ENCODE peak calls at places on chromosomes 6 and 20, in ten cellular contexts. One of them, this sample, is unnamed.

GRCh38 chr20:61185841-61186601 is 66.0 kb upstream of the CDH4 start:
- DNase-seq in WTC11: no peak
- DNase-seq in fibroblast of mammary gland: peak
- DNase-seq in T-helper 17 cell: no peak
- DNase-seq in amygdala: no peak
- DNase-seq in T-helper 22 cell: no peak
- DNase-seq in erythroblast: no peak
- DNase-seq in nephron progenitor cell: no peak
- DNase-seq in neural progenitor cell: no peak
- DNase-seq in spleen: no peak
- DNase-seq in this sample: no peak

GRCh38 chr6:128079026-128079425 is 178.2 kb upstream of the THEMIS start:
- DNase-seq in WTC11: no peak
- DNase-seq in fibroblast of mammary gland: peak
- DNase-seq in T-helper 17 cell: no peak
- DNase-seq in amygdala: no peak
- DNase-seq in T-helper 22 cell: no peak
- DNase-seq in erythroblast: no peak
- DNase-seq in nephron progenitor cell: no peak
- DNase-seq in neural progenitor cell: no peak
- DNase-seq in spleen: no peak
- DNase-seq in this sample: no peak

GRCh38 chr20:48822879-48823385 is 4.9 kb downstream of the PREX1 start:
- DNase-seq in WTC11: no peak
- DNase-seq in fibroblast of mammary gland: no peak
- DNase-seq in T-helper 17 cell: no peak
- DNase-seq in amygdala: no peak
- DNase-seq in T-helper 22 cell: no peak
- DNase-seq in erythroblast: no peak
- DNase-seq in nephron progenitor cell: no peak
- DNase-seq in neural progenitor cell: no peak
- DNase-seq in spleen: peak
- DNase-seq in this sample: no peak

GRCh38 chr6:170295519-170296422 is 4.9 kb upstream of the DLL1 start:
- DNase-seq in WTC11: peak
- DNase-seq in fibroblast of mammary gland: no peak
- DNase-seq in T-helper 17 cell: peak
- DNase-seq in amygdala: no peak
- DNase-seq in T-helper 22 cell: no peak
- DNase-seq in erythroblast: no peak
- DNase-seq in nephron progenitor cell: peak
- DNase-seq in neural progenitor cell: peak
- DNase-seq in spleen: peak
- DNase-seq in this sample: peak

GRCh38 chr6:15341311-15341710 is 95.4 kb downstream of the JARID2 start:
- DNase-seq in WTC11: no peak
- DNase-seq in fibroblast of mammary gland: no peak
- DNase-seq in T-helper 17 cell: no peak
- DNase-seq in amygdala: no peak
- DNase-seq in T-helper 22 cell: no peak
- DNase-seq in erythroblast: peak
- DNase-seq in nephron progenitor cell: no peak
- DNase-seq in neural progenitor cell: no peak
- DNase-seq in spleen: no peak
- DNase-seq in this sample: no peak

GRCh38 chr6:44076366-44077200 is 50.7 kb downstream of the MRPL14 start:
- DNase-seq in WTC11: no peak
- DNase-seq in fibroblast of mammary gland: no peak
- DNase-seq in T-helper 17 cell: no peak
- DNase-seq in amygdala: no peak
- DNase-seq in T-helper 22 cell: no peak
- DNase-seq in erythroblast: no peak
- DNase-seq in nephron progenitor cell: peak
- DNase-seq in neural progenitor cell: peak
- DNase-seq in spleen: no peak
- DNase-seq in this sample: peak

GRCh38 chr20:62142252-62143117 is 709 bp downstream of the PSMA7 start:
- DNase-seq in WTC11: peak
- DNase-seq in fibroblast of mammary gland: no peak
- DNase-seq in T-helper 17 cell: no peak
- DNase-seq in amygdala: no peak
- DNase-seq in T-helper 22 cell: no peak
- DNase-seq in erythroblast: peak
- DNase-seq in nephron progenitor cell: peak
- DNase-seq in neural progenitor cell: peak
- DNase-seq in spleen: peak
- DNase-seq in this sample: peak

GRCh38 chr20:23366384-23366783 is 4.4 kb downstream of the GZF1 start:
- DNase-seq in WTC11: no peak
- DNase-seq in fibroblast of mammary gland: no peak
- DNase-seq in T-helper 17 cell: no peak
- DNase-seq in amygdala: no peak
- DNase-seq in T-helper 22 cell: no peak
- DNase-seq in erythroblast: peak
- DNase-seq in nephron progenitor cell: no peak
- DNase-seq in neural progenitor cell: no peak
- DNase-seq in spleen: no peak
- DNase-seq in this sample: no peak

GRCh38 chr20:34110025-34111013 is 1.7 kb downstream of the EIF2S2 start:
- DNase-seq in WTC11: no peak
- DNase-seq in fibroblast of mammary gland: peak
- DNase-seq in T-helper 17 cell: no peak
- DNase-seq in amygdala: no peak
- DNase-seq in T-helper 22 cell: no peak
- DNase-seq in erythroblast: peak
- DNase-seq in nephron progenitor cell: no peak
- DNase-seq in neural progenitor cell: no peak
- DNase-seq in spleen: no peak
- DNase-seq in this sample: no peak

GRCh38 chr6:145643760-145644159 is 91.6 kb downstream of the EPM2A start:
- DNase-seq in WTC11: no peak
- DNase-seq in fibroblast of mammary gland: peak
- DNase-seq in T-helper 17 cell: no peak
- DNase-seq in amygdala: no peak
- DNase-seq in T-helper 22 cell: no peak
- DNase-seq in erythroblast: no peak
- DNase-seq in nephron progenitor cell: no peak
- DNase-seq in neural progenitor cell: no peak
- DNase-seq in spleen: no peak
- DNase-seq in this sample: no peak

GRCh38 chr6:164018127-164018526 is 603.6 kb downstream of the QKI start:
- DNase-seq in WTC11: no peak
- DNase-seq in fibroblast of mammary gland: no peak
- DNase-seq in T-helper 17 cell: no peak
- DNase-seq in amygdala: no peak
- DNase-seq in T-helper 22 cell: no peak
- DNase-seq in erythroblast: no peak
- DNase-seq in nephron progenitor cell: no peak
- DNase-seq in neural progenitor cell: no peak
- DNase-seq in spleen: no peak
- DNase-seq in this sample: no peak

GRCh38 chr6:152952866-152953509 is 29.9 kb downstream of the FBXO5 start:
- DNase-seq in WTC11: no peak
- DNase-seq in fibroblast of mammary gland: peak
- DNase-seq in T-helper 17 cell: no peak
- DNase-seq in amygdala: no peak
- DNase-seq in T-helper 22 cell: no peak
- DNase-seq in erythroblast: peak
- DNase-seq in nephron progenitor cell: no peak
- DNase-seq in neural progenitor cell: peak
- DNase-seq in spleen: no peak
- DNase-seq in this sample: no peak

GRCh38 chr6:96735332-96735731 is 101.9 kb downstream of the GPR63 start:
- DNase-seq in WTC11: no peak
- DNase-seq in fibroblast of mammary gland: no peak
- DNase-seq in T-helper 17 cell: no peak
- DNase-seq in amygdala: no peak
- DNase-seq in T-helper 22 cell: no peak
- DNase-seq in erythroblast: no peak
- DNase-seq in nephron progenitor cell: no peak
- DNase-seq in neural progenitor cell: no peak
- DNase-seq in spleen: no peak
- DNase-seq in this sample: no peak

GRCh38 chr6:157682856-157683481 is 140.1 kb upstream of the SNX9 start:
- DNase-seq in WTC11: no peak
- DNase-seq in fibroblast of mammary gland: peak
- DNase-seq in T-helper 17 cell: no peak
- DNase-seq in amygdala: no peak
- DNase-seq in T-helper 22 cell: no peak
- DNase-seq in erythroblast: peak
- DNase-seq in nephron progenitor cell: no peak
- DNase-seq in neural progenitor cell: no peak
- DNase-seq in spleen: no peak
- DNase-seq in this sample: no peak

GRCh38 chr6:129853996-129854711 is 7.0 kb downstream of the TMEM244 start:
- DNase-seq in WTC11: no peak
- DNase-seq in fibroblast of mammary gland: peak
- DNase-seq in T-helper 17 cell: no peak
- DNase-seq in amygdala: no peak
- DNase-seq in T-helper 22 cell: no peak
- DNase-seq in erythroblast: peak
- DNase-seq in nephron progenitor cell: no peak
- DNase-seq in neural progenitor cell: no peak
- DNase-seq in spleen: no peak
- DNase-seq in this sample: no peak

GRCh38 chr20:6026051-6026450 is 27.8 kb downstream of the LRRN4 start:
- DNase-seq in WTC11: no peak
- DNase-seq in fibroblast of mammary gland: peak
- DNase-seq in T-helper 17 cell: no peak
- DNase-seq in amygdala: no peak
- DNase-seq in T-helper 22 cell: no peak
- DNase-seq in erythroblast: no peak
- DNase-seq in nephron progenitor cell: no peak
- DNase-seq in neural progenitor cell: no peak
- DNase-seq in spleen: no peak
- DNase-seq in this sample: no peak

GRCh38 chr20:4813839-4814695 is 92.4 kb downstream of the PRND start:
- DNase-seq in WTC11: no peak
- DNase-seq in fibroblast of mammary gland: no peak
- DNase-seq in T-helper 17 cell: peak
- DNase-seq in amygdala: no peak
- DNase-seq in T-helper 22 cell: peak
- DNase-seq in erythroblast: no peak
- DNase-seq in nephron progenitor cell: no peak
- DNase-seq in neural progenitor cell: no peak
- DNase-seq in spleen: peak
- DNase-seq in this sample: peak

GRCh38 chr6:156618600-156619205 is 158.5 kb upstream of the ARID1B start:
- DNase-seq in WTC11: peak
- DNase-seq in fibroblast of mammary gland: no peak
- DNase-seq in T-helper 17 cell: no peak
- DNase-seq in amygdala: no peak
- DNase-seq in T-helper 22 cell: no peak
- DNase-seq in erythroblast: no peak
- DNase-seq in nephron progenitor cell: peak
- DNase-seq in neural progenitor cell: peak
- DNase-seq in spleen: no peak
- DNase-seq in this sample: peak

GRCh38 chr6:56552212-56553130 is 90.2 kb downstream of the DST start:
- DNase-seq in WTC11: no peak
- DNase-seq in fibroblast of mammary gland: peak
- DNase-seq in T-helper 17 cell: no peak
- DNase-seq in amygdala: no peak
- DNase-seq in T-helper 22 cell: no peak
- DNase-seq in erythroblast: no peak
- DNase-seq in nephron progenitor cell: no peak
- DNase-seq in neural progenitor cell: no peak
- DNase-seq in spleen: no peak
- DNase-seq in this sample: no peak

GRCh38 chr20:46715292-46715756 is 5.9 kb downstream of the SLC2A10 start:
- DNase-seq in WTC11: peak
- DNase-seq in fibroblast of mammary gland: peak
- DNase-seq in T-helper 17 cell: no peak
- DNase-seq in amygdala: no peak
- DNase-seq in T-helper 22 cell: no peak
- DNase-seq in erythroblast: no peak
- DNase-seq in nephron progenitor cell: no peak
- DNase-seq in neural progenitor cell: peak
- DNase-seq in spleen: no peak
- DNase-seq in this sample: peak

GRCh38 chr6:169046483-169047192 is 207.0 kb downstream of the THBS2 start:
- DNase-seq in WTC11: no peak
- DNase-seq in fibroblast of mammary gland: peak
- DNase-seq in T-helper 17 cell: no peak
- DNase-seq in amygdala: no peak
- DNase-seq in T-helper 22 cell: no peak
- DNase-seq in erythroblast: no peak
- DNase-seq in nephron progenitor cell: no peak
- DNase-seq in neural progenitor cell: no peak
- DNase-seq in spleen: no peak
- DNase-seq in this sample: no peak

GRCh38 chr6:44868905-44869304 is 459.2 kb upstream of the RUNX2 start:
- DNase-seq in WTC11: no peak
- DNase-seq in fibroblast of mammary gland: no peak
- DNase-seq in T-helper 17 cell: no peak
- DNase-seq in amygdala: no peak
- DNase-seq in T-helper 22 cell: no peak
- DNase-seq in erythroblast: no peak
- DNase-seq in nephron progenitor cell: no peak
- DNase-seq in neural progenitor cell: no peak
- DNase-seq in spleen: no peak
- DNase-seq in this sample: no peak

GRCh38 chr6:53701333-53702073 is 35.9 kb upstream of the KLHL31 start:
- DNase-seq in WTC11: no peak
- DNase-seq in fibroblast of mammary gland: no peak
- DNase-seq in T-helper 17 cell: no peak
- DNase-seq in amygdala: no peak
- DNase-seq in T-helper 22 cell: no peak
- DNase-seq in erythroblast: no peak
- DNase-seq in nephron progenitor cell: no peak
- DNase-seq in neural progenitor cell: no peak
- DNase-seq in spleen: no peak
- DNase-seq in this sample: no peak

GRCh38 chr6:113697642-113698410 is 159.3 kb upstream of the MARCKS start:
- DNase-seq in WTC11: no peak
- DNase-seq in fibroblast of mammary gland: peak
- DNase-seq in T-helper 17 cell: no peak
- DNase-seq in amygdala: no peak
- DNase-seq in T-helper 22 cell: no peak
- DNase-seq in erythroblast: no peak
- DNase-seq in nephron progenitor cell: no peak
- DNase-seq in neural progenitor cell: no peak
- DNase-seq in spleen: no peak
- DNase-seq in this sample: no peak

GRCh38 chr20:4956200-4956810 is 45.0 kb downstream of the SLC23A2 start:
- DNase-seq in WTC11: no peak
- DNase-seq in fibroblast of mammary gland: peak
- DNase-seq in T-helper 17 cell: no peak
- DNase-seq in amygdala: no peak
- DNase-seq in T-helper 22 cell: no peak
- DNase-seq in erythroblast: peak
- DNase-seq in nephron progenitor cell: no peak
- DNase-seq in neural progenitor cell: peak
- DNase-seq in spleen: no peak
- DNase-seq in this sample: no peak